ENCODE peak calls at places on chromosome 16, in six cellular contexts. One of them, this sample, is unnamed.
A peak's percentile ranks its signal among the peaks of the same experiment; 100 is the strongest.

GRCh38 chr16:67853670-67854069 is 6.2 kb upstream of the CENPT start:
- DNase-seq in body of pancreas: no peak
- DNase-seq in sciatic nerve: no peak
- DNase-seq in EL: no peak
- DNase-seq in NCI-H69: no peak
- DNase-seq in Panc1: no peak
- DNase-seq in this sample: no peak

GRCh38 chr16:29663020-29663828 is at the start of gene SPN:
- DNase-seq in body of pancreas: no peak
- DNase-seq in sciatic nerve: no peak
- DNase-seq in EL: no peak
- DNase-seq in NCI-H69: no peak
- DNase-seq in Panc1: no peak
- DNase-seq in this sample: no peak

GRCh38 chr16:48441863-48442279 is 56.7 kb upstream of the SIAH1 start:
- DNase-seq in body of pancreas: no peak
- DNase-seq in sciatic nerve: no peak
- DNase-seq in EL: no peak
- DNase-seq in NCI-H69: peak; percentile 74
- DNase-seq in Panc1: no peak
- DNase-seq in this sample: no peak

GRCh38 chr16:31072540-31073072 is 1.4 kb downstream of the ZNF668 start:
- DNase-seq in body of pancreas: no peak
- DNase-seq in sciatic nerve: no peak
- DNase-seq in EL: peak; percentile 47
- DNase-seq in NCI-H69: peak; percentile 65
- DNase-seq in Panc1: no peak
- DNase-seq in this sample: no peak

GRCh38 chr16:74449470-74449869 is 28.2 kb upstream of the CLEC18B start:
- DNase-seq in body of pancreas: peak; percentile 32
- DNase-seq in sciatic nerve: no peak
- DNase-seq in EL: peak; percentile 85
- DNase-seq in NCI-H69: no peak
- DNase-seq in Panc1: no peak
- DNase-seq in this sample: no peak

GRCh38 chr16:53034306-53034705 is 18.4 kb downstream of the CHD9NB start:
- DNase-seq in body of pancreas: no peak
- DNase-seq in sciatic nerve: no peak
- DNase-seq in EL: peak; percentile 39
- DNase-seq in NCI-H69: no peak
- DNase-seq in Panc1: no peak
- DNase-seq in this sample: no peak

GRCh38 chr16:66008136-66008535 is 358.4 kb upstream of the CDH5 start:
- DNase-seq in body of pancreas: no peak
- DNase-seq in sciatic nerve: no peak
- DNase-seq in EL: no peak
- DNase-seq in NCI-H69: no peak
- DNase-seq in Panc1: no peak
- DNase-seq in this sample: no peak

GRCh38 chr16:84236671-84237070 is 3.1 kb downstream of the KCNG4 start:
- DNase-seq in body of pancreas: no peak
- DNase-seq in sciatic nerve: no peak
- DNase-seq in EL: no peak
- DNase-seq in NCI-H69: no peak
- DNase-seq in Panc1: no peak
- DNase-seq in this sample: no peak

GRCh38 chr16:53153130-53153529 is 98.3 kb downstream of the CHD9 start:
- DNase-seq in body of pancreas: no peak
- DNase-seq in sciatic nerve: no peak
- DNase-seq in EL: no peak
- DNase-seq in NCI-H69: no peak
- DNase-seq in Panc1: no peak
- DNase-seq in this sample: no peak

GRCh38 chr16:51763072-51763658 is 612.1 kb upstream of the SALL1 start:
- DNase-seq in body of pancreas: no peak
- DNase-seq in sciatic nerve: no peak
- DNase-seq in EL: no peak
- DNase-seq in NCI-H69: peak; percentile 29
- DNase-seq in Panc1: no peak
- DNase-seq in this sample: no peak

GRCh38 chr16:87169509-87169985 is 147.6 kb downstream of the C16orf95 start:
- DNase-seq in body of pancreas: no peak
- DNase-seq in sciatic nerve: no peak
- DNase-seq in EL: no peak
- DNase-seq in NCI-H69: no peak
- DNase-seq in Panc1: no peak
- DNase-seq in this sample: no peak

GRCh38 chr16:70276392-70276791 is 12.9 kb downstream of the AARS1 start:
- DNase-seq in body of pancreas: no peak
- DNase-seq in sciatic nerve: no peak
- DNase-seq in EL: no peak
- DNase-seq in NCI-H69: no peak
- DNase-seq in Panc1: no peak
- DNase-seq in this sample: no peak

GRCh38 chr16:84331998-84332780 is 36.1 kb upstream of the ATP2C2 start:
- DNase-seq in body of pancreas: no peak
- DNase-seq in sciatic nerve: no peak
- DNase-seq in EL: peak; percentile 8
- DNase-seq in NCI-H69: no peak
- DNase-seq in Panc1: no peak
- DNase-seq in this sample: no peak

GRCh38 chr16:88616736-88617135 is 21.6 kb upstream of the IL17C start:
- DNase-seq in body of pancreas: no peak
- DNase-seq in sciatic nerve: no peak
- DNase-seq in EL: no peak
- DNase-seq in NCI-H69: no peak
- DNase-seq in Panc1: no peak
- DNase-seq in this sample: no peak

GRCh38 chr16:5615868-5616642 is 518.5 kb upstream of the EEF2KMT start:
- DNase-seq in body of pancreas: peak; percentile 44
- DNase-seq in sciatic nerve: peak; percentile 67
- DNase-seq in EL: no peak
- DNase-seq in NCI-H69: peak; percentile 61
- DNase-seq in Panc1: no peak
- DNase-seq in this sample: no peak

GRCh38 chr16:82082543-82083244 is 47.6 kb downstream of the HSD17B2 start:
- DNase-seq in body of pancreas: no peak
- DNase-seq in sciatic nerve: no peak
- DNase-seq in EL: peak; percentile 48
- DNase-seq in NCI-H69: no peak
- DNase-seq in Panc1: no peak
- DNase-seq in this sample: no peak

GRCh38 chr16:78903237-78903636 is 697.3 kb downstream of the MAF start:
- DNase-seq in body of pancreas: no peak
- DNase-seq in sciatic nerve: no peak
- DNase-seq in EL: no peak
- DNase-seq in NCI-H69: no peak
- DNase-seq in Panc1: no peak
- DNase-seq in this sample: no peak

GRCh38 chr16:3952342-3953131 is 72.0 kb upstream of the CREBBP start:
- DNase-seq in body of pancreas: peak; percentile 62
- DNase-seq in sciatic nerve: peak; percentile 88
- DNase-seq in EL: no peak
- DNase-seq in NCI-H69: no peak
- DNase-seq in Panc1: no peak
- DNase-seq in this sample: no peak

GRCh38 chr16:72372082-72372615 is 200.2 kb upstream of the PMFBP1 start:
- DNase-seq in body of pancreas: no peak
- DNase-seq in sciatic nerve: no peak
- DNase-seq in EL: no peak
- DNase-seq in NCI-H69: no peak
- DNase-seq in Panc1: no peak
- DNase-seq in this sample: no peak

GRCh38 chr16:27828671-27829070 is 234.8 kb downstream of the GSG1L start:
- DNase-seq in body of pancreas: no peak
- DNase-seq in sciatic nerve: peak; percentile 31
- DNase-seq in EL: no peak
- DNase-seq in NCI-H69: no peak
- DNase-seq in Panc1: no peak
- DNase-seq in this sample: no peak

GRCh38 chr16:58236231-58236690 is 38.4 kb upstream of the CSNK2A2 start:
- DNase-seq in body of pancreas: peak; percentile 75
- DNase-seq in sciatic nerve: peak; percentile 77
- DNase-seq in EL: peak; percentile 67
- DNase-seq in NCI-H69: peak; percentile 74
- DNase-seq in Panc1: no peak
- DNase-seq in this sample: peak; percentile 14

GRCh38 chr16:50602531-50603205 is 54.5 kb downstream of the NKD1 start:
- DNase-seq in body of pancreas: no peak
- DNase-seq in sciatic nerve: no peak
- DNase-seq in EL: no peak
- DNase-seq in NCI-H69: no peak
- DNase-seq in Panc1: no peak
- DNase-seq in this sample: no peak

GRCh38 chr16:838741-839140 is 38.2 kb upstream of the GNG13 start:
- DNase-seq in body of pancreas: no peak
- DNase-seq in sciatic nerve: no peak
- DNase-seq in EL: no peak
- DNase-seq in NCI-H69: no peak
- DNase-seq in Panc1: no peak
- DNase-seq in this sample: no peak

GRCh38 chr16:86389566-86390328 is 120.6 kb upstream of the FOXF1 start:
- DNase-seq in body of pancreas: no peak
- DNase-seq in sciatic nerve: no peak
- DNase-seq in EL: no peak
- DNase-seq in NCI-H69: no peak
- DNase-seq in Panc1: no peak
- DNase-seq in this sample: no peak

GRCh38 chr16:17056666-17057065 is 414.1 kb downstream of the XYLT1 start:
- DNase-seq in body of pancreas: no peak
- DNase-seq in sciatic nerve: no peak
- DNase-seq in EL: no peak
- DNase-seq in NCI-H69: no peak
- DNase-seq in Panc1: no peak
- DNase-seq in this sample: no peak

GRCh38 chr16:85170066-85171003 is 58.1 kb upstream of the CIBAR2 start:
- DNase-seq in body of pancreas: no peak
- DNase-seq in sciatic nerve: no peak
- DNase-seq in EL: no peak
- DNase-seq in NCI-H69: peak; percentile 54
- DNase-seq in Panc1: no peak
- DNase-seq in this sample: no peak

GRCh38 chr16:72783716-72784320 is 264.1 kb downstream of the ZFHX3 start:
- DNase-seq in body of pancreas: no peak
- DNase-seq in sciatic nerve: no peak
- DNase-seq in EL: peak; percentile 20
- DNase-seq in NCI-H69: peak; percentile 2
- DNase-seq in Panc1: no peak
- DNase-seq in this sample: no peak

GRCh38 chr16:66169817-66170216 is 196.7 kb upstream of the CDH5 start:
- DNase-seq in body of pancreas: no peak
- DNase-seq in sciatic nerve: no peak
- DNase-seq in EL: no peak
- DNase-seq in NCI-H69: no peak
- DNase-seq in Panc1: no peak
- DNase-seq in this sample: no peak

This sample was measured in glomerular endothelial cell.